ENCODE peak calls at places on chromosomes 16 and 17, in nine cellular contexts. One of them, this sample, is unnamed.

GRCh38 chr17:56785396-56785795 is 48.3 kb downstream of the C17orf67 start:
- DNase-seq in left cardiac atrium: no peak
- DNase-seq in ovary: no peak
- DNase-seq in NCI-H1092: no peak
- DNase-seq in body of pancreas: no peak
- DNase-seq in B cell: no peak
- DNase-seq in cardiac muscle cell: no peak
- DNase-seq in pancreas: no peak
- DNase-seq in BE2C: no peak
- DNase-seq in this sample: no peak

GRCh38 chr16:67260426-67261063 is 11.8 kb downstream of the SLC9A5 start:
- DNase-seq in left cardiac atrium: no peak
- DNase-seq in ovary: no peak
- DNase-seq in NCI-H1092: peak
- DNase-seq in body of pancreas: peak
- DNase-seq in B cell: no peak
- DNase-seq in cardiac muscle cell: peak
- DNase-seq in pancreas: no peak
- DNase-seq in BE2C: peak
- DNase-seq in this sample: no peak

GRCh38 chr17:58097384-58098088 is 14.3 kb downstream of the DYNLL2 start:
- DNase-seq in left cardiac atrium: no peak
- DNase-seq in ovary: no peak
- DNase-seq in NCI-H1092: no peak
- DNase-seq in body of pancreas: no peak
- DNase-seq in B cell: no peak
- DNase-seq in cardiac muscle cell: no peak
- DNase-seq in pancreas: no peak
- DNase-seq in BE2C: no peak
- DNase-seq in this sample: no peak

GRCh38 chr17:58531122-58531521 is 16.7 kb upstream of the MTMR4 start:
- DNase-seq in left cardiac atrium: no peak
- DNase-seq in ovary: no peak
- DNase-seq in NCI-H1092: no peak
- DNase-seq in body of pancreas: no peak
- DNase-seq in B cell: no peak
- DNase-seq in cardiac muscle cell: no peak
- DNase-seq in pancreas: no peak
- DNase-seq in BE2C: no peak
- DNase-seq in this sample: no peak

GRCh38 chr17:2963332-2964027 is 99.9 kb downstream of the OR1D5 start:
- DNase-seq in left cardiac atrium: no peak
- DNase-seq in ovary: no peak
- DNase-seq in NCI-H1092: no peak
- DNase-seq in body of pancreas: no peak
- DNase-seq in B cell: no peak
- DNase-seq in cardiac muscle cell: no peak
- DNase-seq in pancreas: peak
- DNase-seq in BE2C: no peak
- DNase-seq in this sample: peak

GRCh38 chr17:28669918-28670317 is 7.9 kb downstream of the SUPT6H start:
- DNase-seq in left cardiac atrium: no peak
- DNase-seq in ovary: no peak
- DNase-seq in NCI-H1092: no peak
- DNase-seq in body of pancreas: no peak
- DNase-seq in B cell: no peak
- DNase-seq in cardiac muscle cell: no peak
- DNase-seq in pancreas: no peak
- DNase-seq in BE2C: no peak
- DNase-seq in this sample: peak

GRCh38 chr17:57442401-57442823 is 186.1 kb downstream of the MSI2 start:
- DNase-seq in left cardiac atrium: no peak
- DNase-seq in ovary: peak
- DNase-seq in NCI-H1092: no peak
- DNase-seq in body of pancreas: no peak
- DNase-seq in B cell: no peak
- DNase-seq in cardiac muscle cell: peak
- DNase-seq in pancreas: no peak
- DNase-seq in BE2C: no peak
- DNase-seq in this sample: no peak

GRCh38 chr17:12519956-12520594 is 145.6 kb upstream of the MYOCD start:
- DNase-seq in left cardiac atrium: no peak
- DNase-seq in ovary: no peak
- DNase-seq in NCI-H1092: no peak
- DNase-seq in body of pancreas: no peak
- DNase-seq in B cell: no peak
- DNase-seq in cardiac muscle cell: no peak
- DNase-seq in pancreas: no peak
- DNase-seq in BE2C: no peak
- DNase-seq in this sample: no peak

GRCh38 chr17:6755731-6756184 is at the start of gene XAF1:
- DNase-seq in left cardiac atrium: peak
- DNase-seq in ovary: peak
- DNase-seq in NCI-H1092: no peak
- DNase-seq in body of pancreas: no peak
- DNase-seq in B cell: peak
- DNase-seq in cardiac muscle cell: peak
- DNase-seq in pancreas: no peak
- DNase-seq in BE2C: no peak
- DNase-seq in this sample: no peak

GRCh38 chr16:54538241-54538640 is 251.7 kb upstream of the IRX3 start:
- DNase-seq in left cardiac atrium: no peak
- DNase-seq in ovary: no peak
- DNase-seq in NCI-H1092: no peak
- DNase-seq in body of pancreas: no peak
- DNase-seq in B cell: no peak
- DNase-seq in cardiac muscle cell: no peak
- DNase-seq in pancreas: no peak
- DNase-seq in BE2C: no peak
- DNase-seq in this sample: no peak

GRCh38 chr16:48105456-48105855 is 50.3 kb downstream of the ABCC12 start:
- DNase-seq in left cardiac atrium: no peak
- DNase-seq in ovary: no peak
- DNase-seq in NCI-H1092: no peak
- DNase-seq in body of pancreas: peak
- DNase-seq in B cell: no peak
- DNase-seq in cardiac muscle cell: no peak
- DNase-seq in pancreas: no peak
- DNase-seq in BE2C: no peak
- DNase-seq in this sample: no peak

GRCh38 chr17:76546556-76547182 is 6.8 kb downstream of the PRCD start:
- DNase-seq in left cardiac atrium: no peak
- DNase-seq in ovary: peak
- DNase-seq in NCI-H1092: no peak
- DNase-seq in body of pancreas: peak
- DNase-seq in B cell: no peak
- DNase-seq in cardiac muscle cell: peak
- DNase-seq in pancreas: no peak
- DNase-seq in BE2C: no peak
- DNase-seq in this sample: no peak

GRCh38 chr16:87353613-87354012 is 30.0 kb downstream of the FBXO31 start:
- DNase-seq in left cardiac atrium: no peak
- DNase-seq in ovary: no peak
- DNase-seq in NCI-H1092: no peak
- DNase-seq in body of pancreas: no peak
- DNase-seq in B cell: no peak
- DNase-seq in cardiac muscle cell: no peak
- DNase-seq in pancreas: no peak
- DNase-seq in BE2C: no peak
- DNase-seq in this sample: no peak

GRCh38 chr17:74646231-74646630 is 22.7 kb upstream of the CD300E start:
- DNase-seq in left cardiac atrium: no peak
- DNase-seq in ovary: no peak
- DNase-seq in NCI-H1092: no peak
- DNase-seq in body of pancreas: no peak
- DNase-seq in B cell: peak
- DNase-seq in cardiac muscle cell: peak
- DNase-seq in pancreas: no peak
- DNase-seq in BE2C: no peak
- DNase-seq in this sample: no peak